ENCODE peak calls at places on chromosomes 6 and 20, in six cellular contexts. T is T-helper 1 cell; G is MV-4-11; C is GF-D8; Q is activated naive CD4-positive, alpha-beta T cell treated with Interleukin-2 at 50 U/mL for 16 hours; R is NCI-H1105. U is an unnamed sample.

GRCh38 chr6:135922746-135923145 is 71.2 kb downstream of the PDE7B start:
- DNase-seq in T (no peak), G (no peak), C (no peak), Q (no peak), R (no peak), U (no peak)

GRCh38 chr20:50967621-50968020 is 9.0 kb downstream of the MOCS3 start:
- DNase-seq in T (no peak), G (no peak), C (no peak), Q (no peak), R (no peak), U (no peak)

GRCh38 chr6:11043552-11043960 is 549 bp downstream of the ELOVL2 start:
- DNase-seq in T (no peak), G (no peak), C (no peak), Q (no peak), R (peak; percentile 9), U (no peak)

GRCh38 chr6:27575594-27576361 is 102.9 kb upstream of the ZNF184 start:
- DNase-seq in T (no peak), G (no peak), C (no peak), Q (no peak), R (no peak), U (no peak)

GRCh38 chr6:24522090-24522820 is 27.5 kb downstream of the ALDH5A1 start:
- DNase-seq in T (no peak), G (peak; percentile 26), C (no peak), Q (no peak), R (peak; percentile 92), U (no peak)

GRCh38 chr20:51379601-51380341 is 162.7 kb downstream of the NFATC2 start:
- DNase-seq in T (no peak), G (no peak), C (no peak), Q (no peak), R (no peak), U (no peak)

GRCh38 chr6:158780963-158781691 is 38.0 kb downstream of the EZR start:
- DNase-seq in T (no peak), G (no peak), C (no peak), Q (no peak), R (no peak), U (no peak)

GRCh38 chr6:235763-236360 is 56.4 kb upstream of the DUSP22 start:
- DNase-seq in T (peak; percentile 10), G (peak; percentile 28), C (no peak), Q (peak; percentile 77), R (no peak), U (no peak)

GRCh38 chr6:155150967-155151671 is 112.7 kb upstream of the CLDN20 start:
- DNase-seq in T (no peak), G (no peak), C (no peak), Q (no peak), R (no peak), U (no peak)

GRCh38 chr6:108592371-108593337 is 31.9 kb downstream of the FOXO3 start:
- DNase-seq in T (peak; percentile 43), G (peak; percentile 88), C (peak; percentile 80), Q (peak; percentile 42), R (no peak), U (peak; percentile 29)

GRCh38 chr6:106731144-106731842 is 101.9 kb downstream of the QRSL1 start:
- DNase-seq in T (no peak), G (no peak), C (no peak), Q (no peak), R (no peak), U (no peak)

GRCh38 chr20:16404640-16405039 is 168.6 kb downstream of the KIF16B start:
- DNase-seq in T (no peak), G (no peak), C (no peak), Q (no peak), R (no peak), U (no peak)

GRCh38 chr6:33694401-33694931 is 17.0 kb downstream of the UQCC2 start:
- DNase-seq in T (peak; percentile 55), G (no peak), C (no peak), Q (peak; percentile 76), R (no peak), U (no peak)

GRCh38 chr6:159693894-159694545 is 979 bp upstream of the SOD2 start:
- DNase-seq in T (peak; percentile 52), G (peak; percentile 42), C (no peak), Q (peak; percentile 35), R (peak; percentile 50), U (no peak)

GRCh38 chr20:34536798-34537394 is 20.7 kb downstream of the DYNLRB1 start:
- DNase-seq in T (no peak), G (peak; percentile 47), C (no peak), Q (peak; percentile 57), R (no peak), U (no peak)

GRCh38 chr20:52469143-52469542 is 277.6 kb upstream of the ZFP64 start:
- DNase-seq in T (no peak), G (no peak), C (no peak), Q (no peak), R (no peak), U (no peak)

GRCh38 chr6:124298682-124299081 is 495.0 kb downstream of the NKAIN2 start:
- DNase-seq in T (no peak), G (no peak), C (no peak), Q (no peak), R (no peak), U (no peak)

GRCh38 chr6:143349530-143349929 is 101.0 kb downstream of the ADAT2 start:
- DNase-seq in T (no peak), G (no peak), C (no peak), Q (no peak), R (no peak), U (no peak)

GRCh38 chr20:32190608-32191415 is 16.7 kb downstream of the PLAGL2 start:
- DNase-seq in T (no peak), G (no peak), C (no peak), Q (no peak), R (peak; percentile 11), U (no peak)

GRCh38 chr20:48877299-48877698 is 44.2 kb upstream of the ARFGEF2 start:
- DNase-seq in T (no peak), G (no peak), C (no peak), Q (no peak), R (no peak), U (no peak)

GRCh38 chr20:41386502-41387427 is 20.1 kb upstream of the EMILIN3 start:
- DNase-seq in T (no peak), G (no peak), C (no peak), Q (no peak), R (no peak), U (no peak)

GRCh38 chr6:48744948-48745347 is 634.0 kb upstream of the PTCHD4 start:
- DNase-seq in T (no peak), G (no peak), C (no peak), Q (no peak), R (no peak), U (no peak)

GRCh38 chr20:50673146-50673830 is 18.1 kb downstream of the RIPOR3 start:
- DNase-seq in T (no peak), G (no peak), C (no peak), Q (no peak), R (no peak), U (no peak)

GRCh38 chr6:106158816-106159215 is 72.7 kb downstream of the PRDM1 start:
- DNase-seq in T (no peak), G (no peak), C (no peak), Q (no peak), R (no peak), U (no peak)

GRCh38 chr6:81761197-81761596 is 8.7 kb upstream of the TENT5A start:
- DNase-seq in T (no peak), G (no peak), C (no peak), Q (no peak), R (no peak), U (no peak)

GRCh38 chr20:48247961-48248360 is 462.7 kb upstream of the SULF2 start:
- DNase-seq in T (no peak), G (no peak), C (no peak), Q (no peak), R (no peak), U (no peak)

U was measured in midbrain.